ENCODE peak calls at places on chromosome 18, in five cellular contexts. One of them, this sample, is unnamed. For H3K79me2, the result is how much of the 10 kb centered on the place peaks cover.

GRCh38 chr18:36058674-36059073 is 8.7 kb downstream of the RPRD1A start:
- DNase-seq in SK-N-SH: no peak
- DNase-seq in K562: no peak
- DNase-seq in HepG2: no peak
- DNase-seq in GM12878: no peak
- DNase-seq in this sample: no peak

GRCh38 chr18:62612246-62612645 is 89.4 kb downstream of the ZCCHC2 start:
- DNase-seq in SK-N-SH: no peak
- DNase-seq in GM12878: no peak
- DNase-seq in HepG2: no peak
- DNase-seq in K562: no peak
- DNase-seq in this sample: no peak

GRCh38 chr18:23357992-23358594 is 95.0 kb upstream of the RIOK3 start:
- DNase-seq in GM12878: no peak
- DNase-seq in HepG2: no peak
- DNase-seq in K562: no peak
- DNase-seq in SK-N-SH: no peak
- DNase-seq in this sample: no peak

GRCh38 chr18:39647627-39648502 is 2082.3 kb upstream of the CELF4 start:
- DNase-seq in GM12878: no peak
- DNase-seq in HepG2: no peak
- DNase-seq in K562: no peak
- DNase-seq in SK-N-SH: no peak
- DNase-seq in this sample: peak

GRCh38 chr18:32427084-32427933 is 43.4 kb downstream of the GAREM1 start:
- DNase-seq in SK-N-SH: no peak
- DNase-seq in K562: no peak
- DNase-seq in GM12878: no peak
- DNase-seq in HepG2: peak
- DNase-seq in this sample: no peak

GRCh38 chr18:21179590-21180220 is 62.3 kb upstream of the GREB1L start:
- DNase-seq in K562: peak
- DNase-seq in HepG2: peak
- DNase-seq in GM12878: peak
- DNase-seq in SK-N-SH: peak
- DNase-seq in this sample: peak

GRCh38 chr18:42447688-42448087 is 492.7 kb downstream of the PIK3C3 start:
- DNase-seq in K562: no peak
- DNase-seq in GM12878: no peak
- DNase-seq in SK-N-SH: no peak
- DNase-seq in HepG2: no peak
- DNase-seq in this sample: no peak

GRCh38 chr18:11689972-11690570 is 1.0 kb downstream of the GNAL start:
- DNase-seq in HepG2: no peak
- DNase-seq in SK-N-SH: no peak
- DNase-seq in K562: no peak
- DNase-seq in GM12878: no peak
- DNase-seq in this sample: no peak

GRCh38 chr18:48100168-48100495 is 169.7 kb upstream of the SMAD2 start:
- DNase-seq in K562: no peak
- DNase-seq in SK-N-SH: no peak
- DNase-seq in HepG2: no peak
- DNase-seq in GM12878: no peak
- DNase-seq in this sample: no peak

GRCh38 chr18:34297287-34297686 is 72.6 kb upstream of the NOL4 start:
- DNase-seq in K562: no peak
- DNase-seq in GM12878: no peak
- DNase-seq in SK-N-SH: no peak
- DNase-seq in HepG2: no peak
- DNase-seq in this sample: no peak

GRCh38 chr18:36734589-36734988 is 94.2 kb downstream of the TPGS2 start:
- DNase-seq in SK-N-SH: peak
- DNase-seq in GM12878: no peak
- DNase-seq in K562: no peak
- DNase-seq in HepG2: no peak
- DNase-seq in this sample: no peak

GRCh38 chr18:12904012-12904516 is 20.0 kb upstream of the PTPN2 start:
- DNase-seq in K562: peak
- DNase-seq in SK-N-SH: no peak
- DNase-seq in HepG2: no peak
- DNase-seq in GM12878: no peak
- DNase-seq in this sample: no peak

GRCh38 chr18:11850821-11851155 is 425 bp upstream of the CHMP1B start:
- DNase-seq in K562: no peak
- DNase-seq in HepG2: no peak
- DNase-seq in SK-N-SH: peak
- DNase-seq in GM12878: no peak
- DNase-seq in this sample: no peak

GRCh38 chr18:3248670-3249359 is 1.2 kb downstream of the MYL12A start:
- DNase-seq in SK-N-SH: no peak
- DNase-seq in K562: no peak
- DNase-seq in HepG2: peak
- DNase-seq in GM12878: no peak
- DNase-seq in this sample: no peak

GRCh38 chr18:39806519-39806918 is 2148.5 kb upstream of the PIK3C3 start:
- DNase-seq in GM12878: no peak
- DNase-seq in HepG2: peak
- DNase-seq in SK-N-SH: no peak
- DNase-seq in K562: no peak
- DNase-seq in this sample: no peak

GRCh38 chr18:71899707-71900483 is 644.2 kb downstream of the CBLN2 start:
- DNase-seq in K562: no peak
- DNase-seq in HepG2: no peak
- DNase-seq in GM12878: no peak
- DNase-seq in SK-N-SH: peak
- DNase-seq in this sample: no peak

GRCh38 chr18:54130177-54130576 is 94.3 kb downstream of the MBD2 start:
- DNase-seq in SK-N-SH: no peak
- DNase-seq in GM12878: no peak
- DNase-seq in K562: no peak
- DNase-seq in HepG2: no peak
- DNase-seq in this sample: no peak

GRCh38 chr18:24633121-24633520 is 172.7 kb downstream of the HRH4 start:
- DNase-seq in K562: no peak
- DNase-seq in SK-N-SH: no peak
- DNase-seq in GM12878: no peak
- DNase-seq in HepG2: no peak
- DNase-seq in this sample: no peak

GRCh38 chr18:8800445-8800844 is 95.1 kb downstream of the MTCL1 start:
- DNase-seq in SK-N-SH: no peak
- DNase-seq in HepG2: no peak
- DNase-seq in GM12878: no peak
- DNase-seq in K562: no peak
- DNase-seq in this sample: peak

GRCh38 chr18:22340340-22340739 is 77.4 kb downstream of the CTAGE1 start:
- DNase-seq in SK-N-SH: no peak
- DNase-seq in GM12878: no peak
- DNase-seq in K562: no peak
- DNase-seq in HepG2: no peak
- DNase-seq in this sample: no peak

GRCh38 chr18:3451166-3451988 is 1.4 kb downstream of the TGIF1 start:
- DNase-seq in GM12878: no peak
- DNase-seq in HepG2: peak
- DNase-seq in K562: peak
- DNase-seq in SK-N-SH: peak
- DNase-seq in this sample: no peak

GRCh38 chr18:46601338-46601908 is 55.6 kb downstream of the LOXHD1 start:
- DNase-seq in K562: no peak
- DNase-seq in SK-N-SH: no peak
- DNase-seq in GM12878: no peak
- DNase-seq in HepG2: no peak
- DNase-seq in this sample: no peak

GRCh38 chr18:63178526-63178880 is 141.1 kb downstream of the BCL2 start:
- DNase-seq in HepG2: no peak
- DNase-seq in GM12878: no peak
- DNase-seq in SK-N-SH: no peak
- DNase-seq in K562: no peak
- DNase-seq in this sample: no peak

GRCh38 chr18:57004366-57005121 is 142.3 kb upstream of the BOD1L2 start:
- DNase-seq in K562: no peak
- DNase-seq in GM12878: peak
- DNase-seq in SK-N-SH: no peak
- DNase-seq in HepG2: peak
- DNase-seq in this sample: no peak

GRCh38 chr18:4843771-4844170 is 353.3 kb downstream of the AKAIN1 start:
- DNase-seq in HepG2: no peak
- DNase-seq in K562: no peak
- DNase-seq in SK-N-SH: no peak
- DNase-seq in GM12878: no peak
- DNase-seq in this sample: no peak

GRCh38 chr18:43919565-43919964 is 642.3 kb upstream of the SYT4 start:
- DNase-seq in GM12878: no peak
- DNase-seq in K562: no peak
- DNase-seq in SK-N-SH: no peak
- DNase-seq in HepG2: no peak
- DNase-seq in this sample: no peak

GRCh38 chr18:34627138-34627920 is 82.8 kb upstream of the DTNA start:
- DNase-seq in HepG2: no peak
- DNase-seq in K562: no peak
- DNase-seq in GM12878: no peak
- DNase-seq in SK-N-SH: no peak
- DNase-seq in this sample: no peak

GRCh38 chr18:43661570-43661969 is 384.3 kb upstream of the SYT4 start:
- DNase-seq in K562: no peak
- DNase-seq in HepG2: peak
- DNase-seq in GM12878: peak
- DNase-seq in SK-N-SH: peak
- DNase-seq in this sample: no peak

GRCh38 chr18:6850396-6850795 is 120.9 kb downstream of the ARHGAP28 start:
- DNase-seq in HepG2: no peak
- DNase-seq in K562: no peak
- DNase-seq in GM12878: no peak
- DNase-seq in SK-N-SH: no peak
- DNase-seq in this sample: no peak

GRCh38 chr18:52409732-52410131 is 69.7 kb downstream of the DCC start:
- DNase-seq in HepG2: peak
- DNase-seq in GM12878: peak
- DNase-seq in SK-N-SH: no peak
- DNase-seq in K562: no peak
- DNase-seq in this sample: no peak

GRCh38 chr18:54150226-54150625 is 74.2 kb downstream of the MBD2 start:
- DNase-seq in SK-N-SH: no peak
- DNase-seq in GM12878: no peak
- DNase-seq in K562: no peak
- DNase-seq in HepG2: no peak
- DNase-seq in this sample: no peak

GRCh38 chr18:42053188-42053781 is 98.3 kb downstream of the PIK3C3 start:
- DNase-seq in HepG2: peak
- DNase-seq in SK-N-SH: peak
- DNase-seq in K562: peak
- DNase-seq in GM12878: peak
- DNase-seq in this sample: peak

GRCh38 chr18:50193796-50194622 is 938 bp downstream of the MYO5B start:
- DNase-seq in HepG2: no peak
- DNase-seq in GM12878: no peak
- DNase-seq in K562: no peak
- DNase-seq in SK-N-SH: no peak
- DNase-seq in this sample: no peak
- TF ChIP-seq ZBTB33 in HepG2: no peak
- TF ChIP-seq ZBTB33 in GM12878: no peak
- TF ChIP-seq ZBTB33 in K562: no peak
- TF ChIP-seq ZBTB33 in SK-N-SH: no peak
- TF ChIP-seq ZBTB33 in this sample: no peak

DNA sequence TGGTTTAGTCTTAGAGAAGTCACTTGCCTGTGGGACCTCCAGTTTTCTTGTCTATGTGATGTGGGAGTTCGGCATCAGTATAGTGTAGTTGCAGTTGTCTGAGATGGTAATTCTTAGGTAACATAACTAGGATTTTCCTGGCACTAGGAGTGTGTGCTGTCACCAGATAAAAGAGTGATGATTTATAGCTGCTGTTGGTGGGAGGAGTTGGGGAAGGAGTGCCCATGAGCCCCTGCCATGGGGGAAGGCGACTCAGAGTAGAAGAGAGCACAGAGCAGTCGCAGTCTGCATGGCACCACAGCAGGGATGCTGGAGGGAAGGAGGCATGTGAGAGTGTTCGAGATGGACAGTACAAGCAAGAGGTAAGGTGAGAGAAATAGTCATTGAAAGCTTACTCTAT is 38.7 kb downstream of the ATP9B start:
- DNase-seq in GM12878: no peak
- DNase-seq in K562: no peak
- DNase-seq in SK-N-SH: no peak
- DNase-seq in HepG2: no peak
- DNase-seq in this sample: no peak
- H3K79me2 ChIP-seq in GM12878: under half
- H3K79me2 ChIP-seq in K562: under half
- H3K79me2 ChIP-seq in SK-N-SH: under half
- H3K79me2 ChIP-seq in HepG2: under half
- H3K79me2 ChIP-seq in this sample: under half

DNA sequence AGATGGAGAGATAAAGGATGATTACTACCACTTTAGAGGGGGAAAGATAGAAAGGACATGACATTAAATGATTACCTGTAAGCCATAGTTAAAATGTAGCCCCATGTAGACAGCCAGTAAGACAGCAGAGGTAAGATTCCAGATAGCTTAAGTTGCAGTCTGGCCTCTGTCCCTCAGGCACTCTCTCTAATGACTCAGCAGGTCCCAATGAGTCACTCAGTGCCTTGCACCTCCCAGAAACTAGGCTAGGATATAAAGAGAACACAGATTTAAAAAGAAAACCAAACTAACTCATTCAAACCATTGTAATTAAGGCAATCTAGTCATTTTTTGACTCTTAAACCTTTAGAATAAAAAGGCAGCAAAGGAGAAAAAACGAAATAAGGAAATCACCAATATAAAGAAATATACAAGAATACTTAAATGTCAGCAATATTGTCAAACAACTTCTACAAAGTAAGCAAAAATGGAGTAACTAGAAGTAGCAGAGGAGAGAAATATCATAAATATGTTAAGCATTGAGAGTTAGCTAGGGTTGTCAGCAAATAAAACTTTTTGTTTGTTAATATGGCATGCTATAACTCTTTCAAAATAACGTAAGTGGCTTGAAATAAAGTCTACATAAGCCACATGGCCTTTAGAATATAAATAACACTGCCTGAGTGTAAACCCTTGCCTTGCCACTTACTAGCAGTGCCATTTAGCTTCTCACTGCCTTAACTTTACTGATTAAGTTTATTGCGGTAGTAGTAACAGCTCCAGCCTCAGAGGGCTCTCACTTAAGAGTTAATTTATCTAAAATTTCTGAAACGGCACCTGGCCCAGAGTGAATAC is 48.5 kb downstream of the SOCS6 start:
- DNase-seq in K562: peak
- DNase-seq in HepG2: peak
- DNase-seq in GM12878: no peak
- DNase-seq in SK-N-SH: no peak
- DNase-seq in this sample: peak
- TF ChIP-seq ZBTB33 in K562: no peak
- TF ChIP-seq ZBTB33 in HepG2: no peak
- TF ChIP-seq ZBTB33 in GM12878: no peak
- TF ChIP-seq ZBTB33 in SK-N-SH: no peak
- TF ChIP-seq ZBTB33 in this sample: no peak

DNA sequence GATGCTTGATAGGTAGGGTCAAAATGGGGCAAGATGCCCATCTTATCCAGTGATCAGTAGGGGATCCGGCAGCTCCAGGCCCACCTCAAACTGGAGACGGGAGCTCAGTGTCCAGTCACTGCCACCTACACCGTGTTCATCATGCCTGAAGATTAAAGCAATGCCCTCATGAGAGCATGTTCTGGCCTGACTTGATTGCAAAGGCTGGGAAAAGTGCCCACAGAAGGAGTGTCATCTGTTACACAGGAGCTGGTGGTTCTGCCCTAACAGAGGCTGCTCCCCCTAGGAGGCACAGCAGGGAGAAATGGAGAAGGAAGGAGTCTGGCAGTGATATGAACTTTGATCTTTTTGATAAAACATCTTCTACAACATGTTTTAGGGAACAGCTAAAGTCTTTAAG is 92.3 kb downstream of the CCBE1 start:
- DNase-seq in SK-N-SH: no peak
- DNase-seq in HepG2: no peak
- DNase-seq in GM12878: no peak
- DNase-seq in K562: no peak
- DNase-seq in this sample: no peak
- H3K79me2 ChIP-seq in SK-N-SH: under half
- H3K79me2 ChIP-seq in HepG2: under half
- H3K79me2 ChIP-seq in GM12878: under half
- H3K79me2 ChIP-seq in K562: under half
- H3K79me2 ChIP-seq in this sample: under half

This sample was measured in HCT116.